ENCODE peak calls at places on chromosomes 12 and 14, in eight cellular contexts. I, X, G, Y, S, P, B and R are unnamed samples.

GRCh38 chr12:21169878-21170472 is 39.0 kb downstream of the SLCO1B1 start:
- DNase-seq in I (no peak), X (no peak), G (peak), Y (peak), S (no peak), P (peak), B (peak), R (no peak)

GRCh38 chr14:74941676-74942097 is 13.7 kb downstream of the PGF start:
- DNase-seq in I (no peak), X (peak), G (no peak), Y (no peak), S (no peak), P (peak), B (peak), R (no peak)

GRCh38 chr12:85390281-85390680 is 110.3 kb downstream of the ALX1 start:
- DNase-seq in I (no peak), X (no peak), G (no peak), Y (no peak), S (no peak), P (no peak), B (no peak), R (no peak)

GRCh38 chr14:36555998-36556743 is 26.2 kb downstream of the NKX2-8 start:
- DNase-seq in I (no peak), X (no peak), G (peak), Y (peak), S (no peak), P (no peak), B (no peak), R (no peak)

GRCh38 chr12:47038270-47038748 is 41.1 kb upstream of the PCED1B start:
- DNase-seq in I (no peak), X (no peak), G (no peak), Y (no peak), S (no peak), P (peak), B (peak), R (no peak)

GRCh38 chr12:120630139-120630895 is 10.1 kb upstream of the CABP1 start:
- DNase-seq in I (no peak), X (peak), G (no peak), Y (no peak), S (no peak), P (no peak), B (no peak), R (no peak)

GRCh38 chr14:104149617-104150141 is 11.3 kb downstream of the KIF26A start:
- DNase-seq in I (no peak), X (no peak), G (peak), Y (peak), S (no peak), P (peak), B (no peak), R (no peak)

GRCh38 chr12:91327136-91327535 is 144.5 kb upstream of the DCN start:
- DNase-seq in I (no peak), X (no peak), G (no peak), Y (no peak), S (no peak), P (no peak), B (no peak), R (no peak)

GRCh38 chr14:106843376-106843775 is 1317.0 kb downstream of the TMEM121 start:
- DNase-seq in I (no peak), X (no peak), G (no peak), Y (no peak), S (no peak), P (no peak), B (no peak), R (no peak)

GRCh38 chr12:80551897-80552296 is 107.9 kb downstream of the PTPRQ start:
- DNase-seq in I (no peak), X (no peak), G (no peak), Y (no peak), S (no peak), P (peak), B (peak), R (no peak)

GRCh38 chr12:25197608-25198007 is 2.6 kb downstream of the ETFRF1 start:
- DNase-seq in I (no peak), X (no peak), G (no peak), Y (no peak), S (no peak), P (no peak), B (no peak), R (no peak)

GRCh38 chr12:42560977-42561376 is 28.6 kb downstream of the PRICKLE1 start:
- DNase-seq in I (no peak), X (no peak), G (no peak), Y (no peak), S (no peak), P (no peak), B (no peak), R (no peak)

GRCh38 chr12:31773223-31773750 is 44.5 kb upstream of the AMN1 start:
- DNase-seq in I (no peak), X (no peak), G (peak), Y (no peak), S (no peak), P (peak), B (no peak), R (no peak)

GRCh38 chr12:70609203-70609602 is 28.0 kb downstream of the PTPRB start:
- DNase-seq in I (no peak), X (no peak), G (peak), Y (no peak), S (no peak), P (no peak), B (no peak), R (no peak)

GRCh38 chr14:96502621-96503251 is 554 bp downstream of the PAPOLA start:
- DNase-seq in I (no peak), X (peak), G (peak), Y (peak), S (no peak), P (peak), B (peak), R (peak)

GRCh38 chr12:8912910-8913309 is 1.4 kb upstream of the PHC1 start:
- DNase-seq in I (no peak), X (no peak), G (peak), Y (peak), S (no peak), P (no peak), B (peak), R (peak)

GRCh38 chr12:58419182-58419760 is 477.9 kb downstream of the ATP23 start:
- DNase-seq in I (no peak), X (no peak), G (no peak), Y (no peak), S (no peak), P (no peak), B (no peak), R (no peak)

GRCh38 chr12:109946505-109946904 is 46.4 kb downstream of the TCHP start:
- DNase-seq in I (no peak), X (peak), G (peak), Y (no peak), S (no peak), P (peak), B (no peak), R (no peak)

GRCh38 chr14:32382704-32383103 is 53.6 kb downstream of the AKAP6 start:
- DNase-seq in I (no peak), X (peak), G (peak), Y (peak), S (no peak), P (peak), B (peak), R (no peak)

GRCh38 chr14:31930493-31931225 is 146.4 kb upstream of the ARHGAP5 start:
- DNase-seq in I (no peak), X (no peak), G (no peak), Y (no peak), S (no peak), P (peak), B (peak), R (no peak)